ENCODE peak calls at places on chromosomes 1 and 21, in six cellular contexts. One of them, this sample, is unnamed.

GRCh38 chr1:183424691-183425090 is 6.5 kb upstream of the NMNAT2 start:
- DNase-seq in neuronal stem cell: no peak
- DNase-seq in H1: no peak
- DNase-seq in IMR-90: no peak
- DNase-seq in H9: no peak
- DNase-seq in trophoblast cell: peak; percentile 57
- DNase-seq in this sample: no peak

GRCh38 chr1:58251415-58252073 is 295.0 kb downstream of the OMA1 start:
- DNase-seq in neuronal stem cell: peak; percentile 21
- DNase-seq in H1: peak; percentile 84
- DNase-seq in IMR-90: no peak
- DNase-seq in H9: peak; percentile 51
- DNase-seq in trophoblast cell: no peak
- DNase-seq in this sample: no peak

GRCh38 chr1:45507195-45507594 is 7.1 kb downstream of the MMACHC start:
- DNase-seq in neuronal stem cell: no peak
- DNase-seq in H1: no peak
- DNase-seq in IMR-90: no peak
- DNase-seq in H9: no peak
- DNase-seq in trophoblast cell: no peak
- DNase-seq in this sample: no peak

GRCh38 chr1:65319141-65319540 is 9.8 kb downstream of the DNAJC6 start:
- DNase-seq in neuronal stem cell: no peak
- DNase-seq in H1: no peak
- DNase-seq in IMR-90: no peak
- DNase-seq in H9: no peak
- DNase-seq in trophoblast cell: no peak
- DNase-seq in this sample: no peak

GRCh38 chr1:206502813-206503212 is 4.5 kb upstream of the RASSF5 start:
- DNase-seq in neuronal stem cell: no peak
- DNase-seq in H1: no peak
- DNase-seq in IMR-90: peak; percentile 35
- DNase-seq in H9: no peak
- DNase-seq in trophoblast cell: no peak
- DNase-seq in this sample: peak; percentile 44

GRCh38 chr1:5990913-5991783 is 1.1 kb downstream of the NPHP4 start:
- DNase-seq in neuronal stem cell: peak; percentile 45
- DNase-seq in H1: no peak
- DNase-seq in IMR-90: peak; percentile 21
- DNase-seq in H9: no peak
- DNase-seq in trophoblast cell: peak; percentile 17
- DNase-seq in this sample: peak; percentile 50

GRCh38 chr1:9689011-9689706 is 37.6 kb downstream of the PIK3CD start:
- DNase-seq in neuronal stem cell: peak; percentile 82
- DNase-seq in H1: peak; percentile 96
- DNase-seq in IMR-90: peak; percentile 52
- DNase-seq in H9: peak; percentile 94
- DNase-seq in trophoblast cell: peak; percentile 77
- DNase-seq in this sample: peak; percentile 62

GRCh38 chr1:53470584-53470983 is 11.4 kb downstream of the DMRTB1 start:
- DNase-seq in neuronal stem cell: no peak
- DNase-seq in H1: no peak
- DNase-seq in IMR-90: no peak
- DNase-seq in H9: no peak
- DNase-seq in trophoblast cell: no peak
- DNase-seq in this sample: no peak

GRCh38 chr1:156257711-156258110 is 9.9 kb upstream of the PAQR6 start:
- DNase-seq in neuronal stem cell: no peak
- DNase-seq in H1: no peak
- DNase-seq in IMR-90: no peak
- DNase-seq in H9: no peak
- DNase-seq in trophoblast cell: no peak
- DNase-seq in this sample: no peak

GRCh38 chr1:11858613-11858967 is at the start of gene NPPB:
- DNase-seq in neuronal stem cell: no peak
- DNase-seq in H1: no peak
- DNase-seq in IMR-90: no peak
- DNase-seq in H9: no peak
- DNase-seq in trophoblast cell: no peak
- DNase-seq in this sample: no peak

GRCh38 chr1:163928649-163929048 is 606.9 kb downstream of the NUF2 start:
- DNase-seq in neuronal stem cell: no peak
- DNase-seq in H1: no peak
- DNase-seq in IMR-90: no peak
- DNase-seq in H9: no peak
- DNase-seq in trophoblast cell: no peak
- DNase-seq in this sample: no peak

GRCh38 chr1:247376659-247377058 is 39.3 kb upstream of the NLRP3 start:
- DNase-seq in neuronal stem cell: peak; percentile 63
- DNase-seq in H1: no peak
- DNase-seq in IMR-90: no peak
- DNase-seq in H9: peak; percentile 89
- DNase-seq in trophoblast cell: no peak
- DNase-seq in this sample: no peak

GRCh38 chr1:100530901-100531487 is 6.9 kb upstream of the GPR88 start:
- DNase-seq in neuronal stem cell: no peak
- DNase-seq in H1: no peak
- DNase-seq in IMR-90: peak; percentile 83
- DNase-seq in H9: no peak
- DNase-seq in trophoblast cell: no peak
- DNase-seq in this sample: peak; percentile 75

GRCh38 chr1:234265861-234266260 is 107.4 kb upstream of the COA6 start:
- DNase-seq in neuronal stem cell: no peak
- DNase-seq in H1: no peak
- DNase-seq in IMR-90: no peak
- DNase-seq in H9: no peak
- DNase-seq in trophoblast cell: no peak
- DNase-seq in this sample: no peak

GRCh38 chr1:26582053-26582835 is 52.7 kb downstream of the RPS6KA1 start:
- DNase-seq in neuronal stem cell: no peak
- DNase-seq in H1: no peak
- DNase-seq in IMR-90: no peak
- DNase-seq in H9: no peak
- DNase-seq in trophoblast cell: no peak
- DNase-seq in this sample: no peak

GRCh38 chr21:44761011-44761729 is 40.5 kb downstream of the UBE2G2 start:
- DNase-seq in neuronal stem cell: no peak
- DNase-seq in H1: no peak
- DNase-seq in IMR-90: no peak
- DNase-seq in H9: peak; percentile 69
- DNase-seq in trophoblast cell: peak; percentile 41
- DNase-seq in this sample: no peak

GRCh38 chr21:32347351-32347750 is 45.5 kb downstream of the URB1 start:
- DNase-seq in neuronal stem cell: no peak
- DNase-seq in H1: no peak
- DNase-seq in IMR-90: no peak
- DNase-seq in H9: no peak
- DNase-seq in trophoblast cell: no peak
- DNase-seq in this sample: no peak

GRCh38 chr21:21029159-21029558 is 30.9 kb downstream of the NCAM2 start:
- DNase-seq in neuronal stem cell: no peak
- DNase-seq in H1: no peak
- DNase-seq in IMR-90: no peak
- DNase-seq in H9: no peak
- DNase-seq in trophoblast cell: no peak
- DNase-seq in this sample: no peak

GRCh38 chr21:29477941-29478340 is 179.2 kb downstream of the BACH1 start:
- DNase-seq in neuronal stem cell: no peak
- DNase-seq in H1: no peak
- DNase-seq in IMR-90: peak; percentile 71
- DNase-seq in H9: no peak
- DNase-seq in trophoblast cell: no peak
- DNase-seq in this sample: peak; percentile 60

GRCh38 chr1:7418442-7419080 is 352.5 kb upstream of the VAMP3 start:
- DNase-seq in neuronal stem cell: no peak
- DNase-seq in H1: peak; percentile 24
- DNase-seq in IMR-90: no peak
- DNase-seq in H9: peak; percentile 17
- DNase-seq in trophoblast cell: no peak
- DNase-seq in this sample: no peak

GRCh38 chr21:38917045-38917774 is 111.5 kb downstream of the ETS2 start:
- DNase-seq in neuronal stem cell: no peak
- DNase-seq in H1: no peak
- DNase-seq in IMR-90: no peak
- DNase-seq in H9: no peak
- DNase-seq in trophoblast cell: no peak
- DNase-seq in this sample: no peak

GRCh38 chr1:43302226-43302625 is 1.4 kb downstream of the TIE1 start:
- DNase-seq in neuronal stem cell: no peak
- DNase-seq in H1: no peak
- DNase-seq in IMR-90: no peak
- DNase-seq in H9: no peak
- DNase-seq in trophoblast cell: no peak
- DNase-seq in this sample: no peak

GRCh38 chr1:206975313-206975712 is 5.1 kb upstream of the FCAMR start:
- DNase-seq in neuronal stem cell: no peak
- DNase-seq in H1: no peak
- DNase-seq in IMR-90: no peak
- DNase-seq in H9: no peak
- DNase-seq in trophoblast cell: no peak
- DNase-seq in this sample: no peak

GRCh38 chr1:14993414-14993813 is 160.1 kb upstream of the TMEM51 start:
- DNase-seq in neuronal stem cell: no peak
- DNase-seq in H1: no peak
- DNase-seq in IMR-90: no peak
- DNase-seq in H9: no peak
- DNase-seq in trophoblast cell: peak; percentile 21
- DNase-seq in this sample: no peak

GRCh38 chr1:14983277-14983676 is 170.3 kb upstream of the TMEM51 start:
- DNase-seq in neuronal stem cell: no peak
- DNase-seq in H1: peak; percentile 69
- DNase-seq in IMR-90: no peak
- DNase-seq in H9: no peak
- DNase-seq in trophoblast cell: no peak
- DNase-seq in this sample: no peak

GRCh38 chr1:14989931-14990728 is 163.4 kb upstream of the TMEM51 start:
- DNase-seq in neuronal stem cell: no peak
- DNase-seq in H1: no peak
- DNase-seq in IMR-90: no peak
- DNase-seq in H9: no peak
- DNase-seq in trophoblast cell: no peak
- DNase-seq in this sample: no peak

GRCh38 chr1:14987829-14988603 is 165.5 kb upstream of the TMEM51 start:
- DNase-seq in neuronal stem cell: no peak
- DNase-seq in H1: no peak
- DNase-seq in IMR-90: no peak
- DNase-seq in H9: no peak
- DNase-seq in trophoblast cell: peak; percentile 72
- DNase-seq in this sample: peak; percentile 22

GRCh38 chr1:14988636-14989035 is 164.9 kb upstream of the TMEM51 start:
- DNase-seq in neuronal stem cell: no peak
- DNase-seq in H1: no peak
- DNase-seq in IMR-90: no peak
- DNase-seq in H9: no peak
- DNase-seq in trophoblast cell: no peak
- DNase-seq in this sample: no peak
- H4K91ac ChIP-seq in neuronal stem cell: no peak overlapping the region
- H4K91ac ChIP-seq in H1: no peak overlapping the region
- H4K91ac ChIP-seq in IMR-90: no peak overlapping the region
- H4K91ac ChIP-seq in H9: no peak overlapping the region
- H4K91ac ChIP-seq in trophoblast cell: peak overlapping the region; percentile 8
- H4K91ac ChIP-seq in this sample: no peak overlapping the region

GRCh38 chr1:3656450-3657095 is 4.3 kb downstream of the TP73 start:
- DNase-seq in neuronal stem cell: no peak
- DNase-seq in H1: no peak
- DNase-seq in IMR-90: no peak
- DNase-seq in H9: no peak
- DNase-seq in trophoblast cell: no peak
- DNase-seq in this sample: no peak

GRCh38 chr1:3657096-3657475 is 4.8 kb downstream of the TP73 start:
- DNase-seq in neuronal stem cell: no peak
- DNase-seq in H1: no peak
- DNase-seq in IMR-90: no peak
- DNase-seq in H9: no peak
- DNase-seq in trophoblast cell: no peak
- DNase-seq in this sample: no peak

GRCh38 chr1:3658231-3658615 is 5.9 kb downstream of the TP73 start:
- DNase-seq in neuronal stem cell: no peak
- DNase-seq in H1: no peak
- DNase-seq in IMR-90: no peak
- DNase-seq in H9: no peak
- DNase-seq in trophoblast cell: no peak
- DNase-seq in this sample: no peak

GRCh38 chr1:3659093-3659492 is 6.8 kb downstream of the TP73 start:
- DNase-seq in neuronal stem cell: no peak
- DNase-seq in H1: no peak
- DNase-seq in IMR-90: no peak
- DNase-seq in H9: no peak
- DNase-seq in trophoblast cell: no peak
- DNase-seq in this sample: no peak

GRCh38 chr1:3657578-3658230 is 5.4 kb downstream of the TP73 start:
- DNase-seq in neuronal stem cell: no peak
- DNase-seq in H1: no peak
- DNase-seq in IMR-90: no peak
- DNase-seq in H9: no peak
- DNase-seq in trophoblast cell: no peak
- DNase-seq in this sample: no peak
- H3K27me3 ChIP-seq in neuronal stem cell: peaks cover 86% of the 10 kb centered on the region
- H3K27me3 ChIP-seq in H1: peaks cover 42% of the 10 kb centered on the region
- H3K27me3 ChIP-seq in IMR-90: peaks cover 56% of the 10 kb centered on the region
- H3K27me3 ChIP-seq in H9: peaks cover 20% of the 10 kb centered on the region
- H3K27me3 ChIP-seq in trophoblast cell: peaks cover 22% of the 10 kb centered on the region
- H3K27me3 ChIP-seq in this sample: peaks cover 94% of the 10 kb centered on the region

GRCh38 chr21:17745086-17745485 is 74.1 kb downstream of the C21orf91 start:
- DNase-seq in neuronal stem cell: no peak
- DNase-seq in H1: no peak
- DNase-seq in IMR-90: no peak
- DNase-seq in H9: no peak
- DNase-seq in trophoblast cell: peak; percentile 91
- DNase-seq in this sample: no peak
- H3K4ac ChIP-seq in neuronal stem cell: no peak overlapping the region
- H3K4ac ChIP-seq in H1: no peak overlapping the region
- H3K4ac ChIP-seq in IMR-90: no peak overlapping the region
- H3K4ac ChIP-seq in H9: no peak overlapping the region
- H3K4ac ChIP-seq in trophoblast cell: no peak overlapping the region
- H3K4ac ChIP-seq in this sample: no peak overlapping the region

DNA sequence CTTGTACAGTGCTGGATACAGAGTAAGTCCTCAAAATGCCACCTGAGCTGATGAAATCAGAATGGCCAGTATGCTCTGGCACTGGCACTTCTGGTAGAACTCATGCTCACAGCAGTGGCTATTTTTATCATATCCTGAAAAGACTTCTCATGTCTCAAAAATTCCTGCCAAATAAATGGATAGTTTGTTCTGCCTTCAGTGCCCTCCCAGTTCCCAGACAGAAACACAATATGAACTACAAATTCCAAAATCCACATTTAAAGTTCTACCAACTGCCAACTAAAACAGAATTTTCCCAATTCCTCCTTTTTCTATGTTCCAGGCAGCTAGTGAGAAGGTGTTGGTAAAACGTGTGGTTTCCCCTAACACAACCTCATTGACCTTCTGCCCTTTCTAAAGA is 51.4 kb upstream of the RGS1 start:
- DNase-seq in neuronal stem cell: no peak
- DNase-seq in H1: no peak
- DNase-seq in IMR-90: peak; percentile 34
- DNase-seq in H9: no peak
- DNase-seq in trophoblast cell: no peak
- DNase-seq in this sample: no peak
- H4K91ac ChIP-seq in neuronal stem cell: no peak overlapping the region
- H4K91ac ChIP-seq in H1: no peak overlapping the region
- H4K91ac ChIP-seq in IMR-90: no peak overlapping the region
- H4K91ac ChIP-seq in H9: no peak overlapping the region
- H4K91ac ChIP-seq in trophoblast cell: no peak overlapping the region
- H4K91ac ChIP-seq in this sample: no peak overlapping the region

GRCh38 chr1:94117250-94117851 is 3.6 kb downstream of the ABCA4 start:
- DNase-seq in neuronal stem cell: no peak
- DNase-seq in H1: no peak
- DNase-seq in IMR-90: no peak
- DNase-seq in H9: no peak
- DNase-seq in trophoblast cell: peak; percentile 54
- DNase-seq in this sample: no peak
- H3K27me3 ChIP-seq in neuronal stem cell: no peaks in the 10 kb centered on the region
- H3K27me3 ChIP-seq in H1: peaks cover 20% of the 10 kb centered on the region
- H3K27me3 ChIP-seq in IMR-90: peaks cover 15% of the 10 kb centered on the region
- H3K27me3 ChIP-seq in H9: peaks cover 8% of the 10 kb centered on the region
- H3K27me3 ChIP-seq in trophoblast cell: no peaks in the 10 kb centered on the region
- H3K27me3 ChIP-seq in this sample: no peaks in the 10 kb centered on the region